ENCODE peak calls at places on chromosomes 13 and 19, in four cellular contexts. R, P, Z and S are unnamed samples.
A peak's percentile ranks its signal among the peaks of the same experiment; 100 is the strongest.

GRCh38 chr19:14082675-14082960 is 3.0 kb downstream of the C19orf67 start:
- DNase-seq in R (no peak), P (no peak), Z (no peak), S (no peak)

GRCh38 chr13:100535401-100536135 is 53.0 kb downstream of the GGACT start:
- DNase-seq in R (no peak), P (no peak), Z (no peak), S (no peak)

GRCh38 chr19:14413765-14414171 is 5.4 kb downstream of the DDX39A start:
- DNase-seq in R (no peak), P (no peak), Z (no peak), S (peak; percentile 4)

GRCh38 chr13:37540228-37540627 is 58.3 kb downstream of the POSTN start:
- DNase-seq in R (no peak), P (no peak), Z (no peak), S (no peak)

GRCh38 chr19:947707-948533 is 22.1 kb downstream of the ARID3A start:
- DNase-seq in R (peak; percentile 66), P (no peak), Z (no peak), S (no peak)

GRCh38 chr13:74005320-74006154 is 128.7 kb downstream of the KLF12 start:
- DNase-seq in R (no peak), P (no peak), Z (no peak), S (no peak)

GRCh38 chr19:38025908-38026307 is 118.9 kb downstream of the SIPA1L3 start:
- DNase-seq in R (no peak), P (no peak), Z (no peak), S (no peak)

GRCh38 chr13:25709088-25709487 is 337.3 kb downstream of the ATP8A2 start:
- DNase-seq in R (no peak), P (no peak), Z (no peak), S (no peak)

GRCh38 chr19:4957981-4958380 is 10.9 kb upstream of the KDM4B start:
- DNase-seq in R (no peak), P (no peak), Z (no peak), S (no peak)

GRCh38 chr19:13788991-13789390 is 6.3 kb upstream of the ZSWIM4 start:
- DNase-seq in R (no peak), P (no peak), Z (peak; percentile 60), S (peak; percentile 53)

GRCh38 chr13:32581177-32581786 is 5.0 kb upstream of the PDS5B start:
- DNase-seq in R (no peak), P (no peak), Z (no peak), S (no peak)